ENCODE peak calls at places on chromosome 17, in ten cellular contexts. One of them, this sample, is unnamed. For H3K9me3 and H3K4me1, the result is how much of the 10 kb centered on the place peaks cover.

GRCh38 chr17:31068291-31068690 is 26.5 kb upstream of the NF1 start:
- DNase-seq in fibroblast of lung: no peak
- DNase-seq in ovary: no peak
- DNase-seq in CD8-positive, alpha-beta T cell: peak
- DNase-seq in lung: no peak
- DNase-seq in ascending aorta: peak
- DNase-seq in stomach: peak
- DNase-seq in heart left ventricle: peak
- DNase-seq in A549: no peak
- DNase-seq in heart right ventricle: peak
- DNase-seq in this sample: peak

GRCh38 chr17:35244345-35245195 is 1.7 kb downstream of the SLFN5 start:
- DNase-seq in fibroblast of lung: peak
- DNase-seq in ovary: peak
- DNase-seq in CD8-positive, alpha-beta T cell: peak
- DNase-seq in lung: peak
- DNase-seq in ascending aorta: peak
- DNase-seq in stomach: peak
- DNase-seq in heart left ventricle: peak
- DNase-seq in A549: peak
- DNase-seq in heart right ventricle: peak
- DNase-seq in this sample: peak

GRCh38 chr17:77385750-77386501 is 245.2 kb downstream of the SEC14L1 start:
- DNase-seq in fibroblast of lung: no peak
- DNase-seq in ovary: no peak
- DNase-seq in CD8-positive, alpha-beta T cell: no peak
- DNase-seq in lung: peak
- DNase-seq in ascending aorta: no peak
- DNase-seq in stomach: no peak
- DNase-seq in heart left ventricle: peak
- DNase-seq in A549: no peak
- DNase-seq in heart right ventricle: peak
- DNase-seq in this sample: peak

GRCh38 chr17:62805234-62805633 is 2.9 kb downstream of the MARCHF10 start:
- DNase-seq in fibroblast of lung: peak
- DNase-seq in ovary: no peak
- DNase-seq in CD8-positive, alpha-beta T cell: no peak
- DNase-seq in lung: no peak
- DNase-seq in ascending aorta: no peak
- DNase-seq in stomach: no peak
- DNase-seq in heart left ventricle: no peak
- DNase-seq in A549: no peak
- DNase-seq in heart right ventricle: no peak
- DNase-seq in this sample: no peak

GRCh38 chr17:79600071-79600470 is 10.8 kb downstream of the RBFOX3 start:
- DNase-seq in fibroblast of lung: no peak
- DNase-seq in ovary: no peak
- DNase-seq in CD8-positive, alpha-beta T cell: peak
- DNase-seq in lung: no peak
- DNase-seq in ascending aorta: no peak
- DNase-seq in stomach: no peak
- DNase-seq in heart left ventricle: no peak
- DNase-seq in A549: no peak
- DNase-seq in heart right ventricle: no peak
- DNase-seq in this sample: no peak

GRCh38 chr17:1076299-1076981 is 79.5 kb downstream of the TIMM22 start:
- DNase-seq in fibroblast of lung: no peak
- DNase-seq in ovary: no peak
- DNase-seq in CD8-positive, alpha-beta T cell: no peak
- DNase-seq in lung: no peak
- DNase-seq in ascending aorta: no peak
- DNase-seq in stomach: no peak
- DNase-seq in heart left ventricle: no peak
- DNase-seq in A549: no peak
- DNase-seq in heart right ventricle: no peak
- DNase-seq in this sample: no peak

GRCh38 chr17:35159926-35160325 is 12.3 kb downstream of the UNC45B start:
- DNase-seq in fibroblast of lung: no peak
- DNase-seq in ovary: no peak
- DNase-seq in CD8-positive, alpha-beta T cell: no peak
- DNase-seq in lung: no peak
- DNase-seq in ascending aorta: no peak
- DNase-seq in stomach: no peak
- DNase-seq in heart left ventricle: no peak
- DNase-seq in A549: no peak
- DNase-seq in heart right ventricle: no peak
- DNase-seq in this sample: no peak

GRCh38 chr17:66437466-66438026 is 135.1 kb downstream of the PRKCA start:
- DNase-seq in fibroblast of lung: no peak
- DNase-seq in ovary: no peak
- DNase-seq in CD8-positive, alpha-beta T cell: no peak
- DNase-seq in lung: no peak
- DNase-seq in ascending aorta: no peak
- DNase-seq in stomach: no peak
- DNase-seq in heart left ventricle: no peak
- DNase-seq in A549: no peak
- DNase-seq in heart right ventricle: no peak
- DNase-seq in this sample: no peak

GRCh38 chr17:4658478-4659305 is 17.2 kb upstream of the ALOX15 start:
- DNase-seq in fibroblast of lung: peak
- DNase-seq in ovary: no peak
- DNase-seq in CD8-positive, alpha-beta T cell: no peak
- DNase-seq in lung: no peak
- DNase-seq in ascending aorta: no peak
- DNase-seq in stomach: no peak
- DNase-seq in heart left ventricle: no peak
- DNase-seq in A549: no peak
- DNase-seq in heart right ventricle: no peak
- DNase-seq in this sample: no peak

GRCh38 chr17:45197108-45197507 is 24.6 kb upstream of the FMNL1 start:
- DNase-seq in fibroblast of lung: no peak
- DNase-seq in ovary: no peak
- DNase-seq in CD8-positive, alpha-beta T cell: no peak
- DNase-seq in lung: no peak
- DNase-seq in ascending aorta: no peak
- DNase-seq in stomach: no peak
- DNase-seq in heart left ventricle: no peak
- DNase-seq in A549: no peak
- DNase-seq in heart right ventricle: no peak
- DNase-seq in this sample: no peak

GRCh38 chr17:682150-682549 is 32.5 kb downstream of the VPS53 start:
- DNase-seq in fibroblast of lung: no peak
- DNase-seq in ovary: no peak
- DNase-seq in CD8-positive, alpha-beta T cell: no peak
- DNase-seq in lung: no peak
- DNase-seq in ascending aorta: no peak
- DNase-seq in stomach: no peak
- DNase-seq in heart left ventricle: no peak
- DNase-seq in A549: no peak
- DNase-seq in heart right ventricle: no peak
- DNase-seq in this sample: no peak

GRCh38 chr17:30433514-30433913 is 43.7 kb upstream of the GOSR1 start:
- DNase-seq in fibroblast of lung: peak
- DNase-seq in ovary: no peak
- DNase-seq in CD8-positive, alpha-beta T cell: no peak
- DNase-seq in lung: peak
- DNase-seq in ascending aorta: no peak
- DNase-seq in stomach: peak
- DNase-seq in heart left ventricle: no peak
- DNase-seq in A549: peak
- DNase-seq in heart right ventricle: no peak
- DNase-seq in this sample: peak

GRCh38 chr17:31508310-31509094 is 117.0 kb downstream of the RAB11FIP4 start:
- DNase-seq in fibroblast of lung: no peak
- DNase-seq in ovary: no peak
- DNase-seq in CD8-positive, alpha-beta T cell: peak
- DNase-seq in lung: no peak
- DNase-seq in ascending aorta: no peak
- DNase-seq in stomach: peak
- DNase-seq in heart left ventricle: no peak
- DNase-seq in A549: peak
- DNase-seq in heart right ventricle: no peak
- DNase-seq in this sample: no peak

GRCh38 chr17:39161967-39162366 is 4.0 kb downstream of the ARL5C start:
- DNase-seq in fibroblast of lung: no peak
- DNase-seq in ovary: no peak
- DNase-seq in CD8-positive, alpha-beta T cell: no peak
- DNase-seq in lung: no peak
- DNase-seq in ascending aorta: no peak
- DNase-seq in stomach: no peak
- DNase-seq in heart left ventricle: no peak
- DNase-seq in A549: no peak
- DNase-seq in heart right ventricle: no peak
- DNase-seq in this sample: no peak

GRCh38 chr17:28597606-28598383 is 1.0 kb downstream of the SPAG5 start:
- DNase-seq in fibroblast of lung: no peak
- DNase-seq in ovary: no peak
- DNase-seq in CD8-positive, alpha-beta T cell: no peak
- DNase-seq in lung: no peak
- DNase-seq in ascending aorta: no peak
- DNase-seq in stomach: no peak
- DNase-seq in heart left ventricle: no peak
- DNase-seq in A549: no peak
- DNase-seq in heart right ventricle: no peak
- DNase-seq in this sample: no peak

GRCh38 chr17:27348196-27348595 is 54.3 kb downstream of the WSB1 start:
- DNase-seq in fibroblast of lung: no peak
- DNase-seq in ovary: no peak
- DNase-seq in CD8-positive, alpha-beta T cell: no peak
- DNase-seq in lung: no peak
- DNase-seq in ascending aorta: no peak
- DNase-seq in stomach: no peak
- DNase-seq in heart left ventricle: no peak
- DNase-seq in A549: no peak
- DNase-seq in heart right ventricle: no peak
- DNase-seq in this sample: no peak
- H3K4me3 ChIP-seq in fibroblast of lung: no peak
- H3K4me3 ChIP-seq in ovary: no peak
- H3K4me3 ChIP-seq in CD8-positive, alpha-beta T cell: no peak
- H3K4me3 ChIP-seq in lung: no peak
- H3K4me3 ChIP-seq in ascending aorta: no peak
- H3K4me3 ChIP-seq in stomach: no peak
- H3K4me3 ChIP-seq in heart left ventricle: no peak
- H3K4me3 ChIP-seq in A549: peak
- H3K4me3 ChIP-seq in heart right ventricle: peak
- H3K4me3 ChIP-seq in this sample: no peak

GRCh38 chr17:57391076-57391825 is 134.9 kb downstream of the MSI2 start:
- DNase-seq in fibroblast of lung: no peak
- DNase-seq in ovary: no peak
- DNase-seq in CD8-positive, alpha-beta T cell: no peak
- DNase-seq in lung: no peak
- DNase-seq in ascending aorta: no peak
- DNase-seq in stomach: no peak
- DNase-seq in heart left ventricle: no peak
- DNase-seq in A549: no peak
- DNase-seq in heart right ventricle: no peak
- DNase-seq in this sample: no peak

GRCh38 chr17:57389474-57389873 is 133.2 kb downstream of the MSI2 start:
- DNase-seq in fibroblast of lung: no peak
- DNase-seq in ovary: no peak
- DNase-seq in CD8-positive, alpha-beta T cell: no peak
- DNase-seq in lung: no peak
- DNase-seq in ascending aorta: no peak
- DNase-seq in stomach: no peak
- DNase-seq in heart left ventricle: no peak
- DNase-seq in A549: no peak
- DNase-seq in heart right ventricle: no peak
- DNase-seq in this sample: no peak

GRCh38 chr17:57393368-57393767 is 137.0 kb downstream of the MSI2 start:
- DNase-seq in fibroblast of lung: no peak
- DNase-seq in ovary: no peak
- DNase-seq in CD8-positive, alpha-beta T cell: no peak
- DNase-seq in lung: no peak
- DNase-seq in ascending aorta: no peak
- DNase-seq in stomach: no peak
- DNase-seq in heart left ventricle: no peak
- DNase-seq in A549: no peak
- DNase-seq in heart right ventricle: no peak
- DNase-seq in this sample: no peak

GRCh38 chr17:57394375-57394774 is 138.1 kb downstream of the MSI2 start:
- DNase-seq in fibroblast of lung: no peak
- DNase-seq in ovary: no peak
- DNase-seq in CD8-positive, alpha-beta T cell: no peak
- DNase-seq in lung: no peak
- DNase-seq in ascending aorta: no peak
- DNase-seq in stomach: no peak
- DNase-seq in heart left ventricle: no peak
- DNase-seq in A549: no peak
- DNase-seq in heart right ventricle: no peak
- DNase-seq in this sample: no peak

DNA sequence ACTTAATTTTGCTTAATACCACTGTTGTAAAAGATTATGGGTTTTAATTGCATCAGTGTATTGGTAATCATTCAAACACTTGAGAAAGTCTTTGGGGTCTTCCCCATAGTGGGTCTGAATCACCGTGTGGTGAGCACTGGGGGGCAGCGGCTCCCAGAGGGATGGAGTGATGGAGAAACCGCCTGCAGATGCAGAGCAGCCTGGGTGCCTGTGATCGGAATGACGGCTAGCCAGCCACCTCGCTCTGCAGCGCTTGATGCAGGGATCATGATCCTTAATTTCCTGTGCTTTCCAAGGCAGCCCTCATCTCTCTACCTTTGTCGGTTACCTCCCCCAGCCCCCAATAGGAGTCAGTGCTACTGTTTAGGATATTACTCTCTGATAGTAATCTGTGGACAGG is 135.5 kb downstream of the MSI2 start:
- DNase-seq in fibroblast of lung: no peak
- DNase-seq in ovary: no peak
- DNase-seq in CD8-positive, alpha-beta T cell: no peak
- DNase-seq in lung: no peak
- DNase-seq in ascending aorta: no peak
- DNase-seq in stomach: no peak
- DNase-seq in heart left ventricle: no peak
- DNase-seq in A549: no peak
- DNase-seq in heart right ventricle: no peak
- DNase-seq in this sample: no peak
- H3K9me3 ChIP-seq in fibroblast of lung: under half
- H3K9me3 ChIP-seq in ovary: under half
- H3K9me3 ChIP-seq in CD8-positive, alpha-beta T cell: under half
- H3K9me3 ChIP-seq in lung: under half
- H3K9me3 ChIP-seq in ascending aorta: under half
- H3K9me3 ChIP-seq in stomach: under half
- H3K9me3 ChIP-seq in heart left ventricle: under half
- H3K9me3 ChIP-seq in A549: under half
- H3K9me3 ChIP-seq in heart right ventricle: under half
- H3K9me3 ChIP-seq in this sample: under half

GRCh38 chr17:68379692-68380677 is 77.3 kb downstream of the WIPI1 start:
- DNase-seq in fibroblast of lung: no peak
- DNase-seq in ovary: no peak
- DNase-seq in CD8-positive, alpha-beta T cell: no peak
- DNase-seq in lung: no peak
- DNase-seq in ascending aorta: no peak
- DNase-seq in stomach: no peak
- DNase-seq in heart left ventricle: no peak
- DNase-seq in A549: no peak
- DNase-seq in heart right ventricle: no peak
- DNase-seq in this sample: no peak
- H3K4me1 ChIP-seq in fibroblast of lung: under half
- H3K4me1 ChIP-seq in ovary: under half
- H3K4me1 ChIP-seq in CD8-positive, alpha-beta T cell: under half
- H3K4me1 ChIP-seq in lung: under half
- H3K4me1 ChIP-seq in ascending aorta: under half
- H3K4me1 ChIP-seq in stomach: under half
- H3K4me1 ChIP-seq in heart left ventricle: under half
- H3K4me1 ChIP-seq in A549: half or more
- H3K4me1 ChIP-seq in heart right ventricle: half or more
- H3K4me1 ChIP-seq in this sample: under half

GRCh38 chr17:81400939-81401726 is 5.9 kb downstream of the BAHCC1 start:
- DNase-seq in fibroblast of lung: no peak
- DNase-seq in ovary: no peak
- DNase-seq in CD8-positive, alpha-beta T cell: no peak
- DNase-seq in lung: no peak
- DNase-seq in ascending aorta: no peak
- DNase-seq in stomach: no peak
- DNase-seq in heart left ventricle: no peak
- DNase-seq in A549: no peak
- DNase-seq in heart right ventricle: no peak
- DNase-seq in this sample: no peak
- H3K4me3 ChIP-seq in fibroblast of lung: peak
- H3K4me3 ChIP-seq in ovary: peak
- H3K4me3 ChIP-seq in CD8-positive, alpha-beta T cell: no peak
- H3K4me3 ChIP-seq in lung: peak
- H3K4me3 ChIP-seq in ascending aorta: peak
- H3K4me3 ChIP-seq in stomach: peak
- H3K4me3 ChIP-seq in heart left ventricle: peak
- H3K4me3 ChIP-seq in A549: peak
- H3K4me3 ChIP-seq in heart right ventricle: peak
- H3K4me3 ChIP-seq in this sample: peak